ENCODE peak calls at places on chromosomes 1 and 21, in seven cellular contexts. J is CD8-positive, alpha-beta T cell; E is right cardiac atrium; T is HFF-Myc; F is IMR-90; S is Peyer's patch; W is fibroblast of lung. Z is an unnamed sample.

GRCh38 chr1:53582211-53583020 is 123.2 kb downstream of the DMRTB1 start:
- DNase-seq in J (no peak), E (no peak), T (no peak), F (no peak), S (no peak), W (no peak), Z (no peak)

GRCh38 chr1:212700892-212701819 is 1.5 kb upstream of the BATF3 start:
- DNase-seq in J (no peak), E (peak; percentile 77), T (no peak), F (peak; percentile 62), S (peak; percentile 42), W (peak; percentile 66), Z (peak; percentile 15)

GRCh38 chr1:235999259-235999925 is 65.5 kb downstream of the NID1 start:
- DNase-seq in J (peak; percentile 57), E (no peak), T (peak; percentile 90), F (peak; percentile 99), S (no peak), W (peak; percentile 98), Z (peak; percentile 43)

GRCh38 chr21:45093064-45093532 is 18.7 kb downstream of the ADARB1 start:
- DNase-seq in J (no peak), E (peak; percentile 75), T (no peak), F (no peak), S (no peak), W (no peak), Z (no peak)

GRCh38 chr21:35204850-35205564 is 155.9 kb upstream of the RUNX1 start:
- DNase-seq in J (no peak), E (peak; percentile 91), T (peak; percentile 78), F (peak; percentile 98), S (peak; percentile 27), W (peak; percentile 97), Z (no peak)

GRCh38 chr1:50735443-50735842 is 224.6 kb downstream of the FAF1 start:
- DNase-seq in J (no peak), E (no peak), T (no peak), F (peak; percentile 33), S (no peak), W (peak; percentile 18), Z (no peak)

GRCh38 chr1:215637041-215637573 is 70.0 kb downstream of the KCTD3 start:
- DNase-seq in J (no peak), E (peak; percentile 67), T (peak; percentile 5), F (peak; percentile 94), S (no peak), W (peak; percentile 89), Z (no peak)

GRCh38 chr1:228009828-228010775 is 3.3 kb downstream of the WNT3A start:
- DNase-seq in J (no peak), E (peak; percentile 18), T (no peak), F (no peak), S (peak; percentile 14), W (no peak), Z (no peak)

GRCh38 chr21:27681038-27681437 is 714.1 kb upstream of the ADAMTS5 start:
- DNase-seq in J (no peak), E (no peak), T (no peak), F (peak; percentile 46), S (no peak), W (peak; percentile 7), Z (no peak)

GRCh38 chr21:38787461-38788274 is 18.1 kb upstream of the ETS2 start:
- DNase-seq in J (no peak), E (no peak), T (peak; percentile 73), F (peak; percentile 76), S (no peak), W (peak; percentile 89), Z (no peak)

GRCh38 chr1:160800645-160801408 is 4.9 kb downstream of the LY9 start:
- DNase-seq in J (no peak), E (no peak), T (no peak), F (no peak), S (no peak), W (no peak), Z (no peak)

GRCh38 chr1:159247266-159247665 is 42.6 kb downstream of the ACKR1 start:
- DNase-seq in J (no peak), E (no peak), T (no peak), F (no peak), S (no peak), W (no peak), Z (no peak)

DNA sequence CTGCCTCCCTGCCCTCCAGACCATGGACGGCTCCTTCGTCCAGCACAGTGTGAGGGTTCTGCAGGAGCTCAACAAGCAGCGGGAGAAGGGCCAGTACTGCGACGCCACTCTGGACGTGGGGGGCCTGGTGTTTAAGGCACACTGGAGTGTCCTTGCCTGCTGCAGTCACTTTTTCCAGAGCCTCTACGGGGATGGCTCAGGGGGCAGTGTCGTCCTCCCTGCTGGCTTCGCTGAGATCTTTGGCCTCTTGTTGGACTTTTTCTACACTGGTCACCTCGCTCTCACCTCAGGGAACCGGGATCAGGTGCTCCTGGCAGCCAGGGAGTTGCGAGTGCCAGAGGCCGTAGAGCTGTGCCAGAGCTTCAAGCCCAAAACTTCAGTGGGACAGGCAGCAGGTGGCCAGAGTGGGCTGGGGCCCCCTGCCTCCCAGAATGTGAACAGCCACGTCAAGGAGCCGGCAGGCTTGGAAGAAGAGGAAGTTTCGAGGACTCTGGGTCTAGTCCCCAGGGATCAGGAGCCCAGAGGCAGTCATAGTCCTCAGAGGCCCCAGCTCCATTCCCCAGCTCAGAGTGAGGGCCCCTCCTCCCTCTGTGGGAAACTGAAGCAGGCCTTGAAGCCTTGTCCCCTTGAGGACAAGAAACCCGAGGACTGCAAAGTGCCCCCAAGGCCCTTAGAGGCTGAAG is 935 bp downstream of the ZBTB48 start:
- DNase-seq in J (no peak), E (peak; percentile 63), T (no peak), F (no peak), S (no peak), W (no peak), Z (no peak)
- H3K4me3 ChIP-seq in J (peak overlapping the region; percentile 97), E (peak overlapping the region; percentile 80), T (peak overlapping the region; percentile 70), F (peak overlapping the region; percentile 71), S (peak overlapping the region; percentile 97), W (peak overlapping the region; percentile 61), Z (peak overlapping the region; percentile 90)

GRCh38 chr1:1435911-1436633 is 582 bp downstream of the VWA1 start:
- DNase-seq in J (no peak), E (peak; percentile 57), T (no peak), F (no peak), S (no peak), W (no peak), Z (no peak)
- H3K4me3 ChIP-seq in J (no peak overlapping the region), E (peak overlapping the region; percentile 51), T (peak overlapping the region; percentile 20), F (peak overlapping the region; percentile 57), S (peak overlapping the region; percentile 53), W (peak overlapping the region; percentile 23), Z (peak overlapping the region; percentile 87)

DNA sequence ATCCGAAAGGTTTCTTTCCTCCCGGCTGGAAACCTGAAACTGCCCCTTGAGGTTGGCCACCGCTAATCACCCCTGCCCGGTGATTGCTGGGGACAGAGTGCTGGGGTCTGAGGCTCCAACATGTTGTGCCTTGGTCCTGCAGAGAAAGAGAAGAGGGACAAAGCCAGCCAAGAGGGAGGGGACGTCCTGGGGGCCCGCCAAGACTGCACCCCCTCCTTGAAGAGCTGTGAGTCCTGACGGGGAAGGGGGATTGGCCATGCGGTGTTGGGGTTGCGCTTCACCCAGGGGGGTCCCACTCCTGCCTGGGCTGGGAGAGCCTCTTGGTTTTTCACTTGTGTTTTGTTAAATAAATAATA is 19.5 kb downstream of the LDLRAP1 start:
- DNase-seq in J (no peak), E (peak; percentile 42), T (no peak), F (no peak), S (no peak), W (no peak), Z (no peak)
- H3K4me3 ChIP-seq in J (peak overlapping the region; percentile 85), E (no peak overlapping the region), T (no peak overlapping the region), F (no peak overlapping the region), S (peak overlapping the region; percentile 15), W (no peak overlapping the region), Z (no peak overlapping the region)

DNA sequence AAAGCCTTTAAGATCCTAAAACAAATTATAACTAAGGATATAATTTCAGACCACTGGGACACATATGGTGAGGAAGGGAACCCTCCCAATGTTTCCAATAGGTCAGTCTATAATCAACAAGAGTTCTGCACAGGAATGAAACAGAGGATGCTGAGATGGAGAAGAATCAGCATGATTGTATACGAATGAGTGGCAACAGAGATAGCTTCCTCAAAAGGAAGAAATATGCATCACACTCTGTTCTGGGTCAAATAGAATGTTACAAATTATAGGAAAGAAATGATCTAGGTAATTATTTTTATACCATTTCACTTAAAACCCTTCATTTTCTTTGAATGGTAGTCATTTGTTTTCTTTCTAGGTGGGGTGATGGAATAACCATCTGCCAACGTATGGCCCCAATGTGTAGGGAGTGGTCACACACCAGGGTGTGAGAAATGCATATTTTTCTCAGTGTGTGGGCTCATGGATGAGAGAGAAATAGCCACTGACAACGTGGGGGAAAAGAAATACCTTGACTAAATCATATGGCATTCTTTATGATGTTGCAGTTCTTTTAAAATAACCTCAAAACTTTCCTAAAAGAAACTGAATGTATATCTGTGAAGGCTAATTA is 104.5 kb upstream of the IVNS1ABP start:
- DNase-seq in J (no peak), E (no peak), T (no peak), F (no peak), S (no peak), W (no peak), Z (no peak)
- H3K4me3 ChIP-seq in J (no peak overlapping the region), E (no peak overlapping the region), T (no peak overlapping the region), F (no peak overlapping the region), S (no peak overlapping the region), W (no peak overlapping the region), Z (no peak overlapping the region)

GRCh38 chr1:104073463-104073902 is 323.8 kb downstream of the AMY1C start:
- DNase-seq in J (no peak), E (peak; percentile 24), T (no peak), F (no peak), S (no peak), W (no peak), Z (no peak)
- H3K4me3 ChIP-seq in J (no peak overlapping the region), E (no peak overlapping the region), T (no peak overlapping the region), F (no peak overlapping the region), S (no peak overlapping the region), W (no peak overlapping the region), Z (no peak overlapping the region)

GRCh38 chr1:67735806-67736627 is 51.0 kb downstream of the GADD45A start:
- DNase-seq in J (peak; percentile 11), E (peak; percentile 88), T (peak; percentile 87), F (peak; percentile 96), S (peak; percentile 79), W (peak; percentile 97), Z (no peak)
- H3K4me3 ChIP-seq in J (peak overlapping the region; percentile 8), E (no peak overlapping the region), T (peak overlapping the region; percentile 20), F (peak overlapping the region; percentile 0), S (no peak overlapping the region), W (no peak overlapping the region), Z (peak overlapping the region; percentile 23)

DNA sequence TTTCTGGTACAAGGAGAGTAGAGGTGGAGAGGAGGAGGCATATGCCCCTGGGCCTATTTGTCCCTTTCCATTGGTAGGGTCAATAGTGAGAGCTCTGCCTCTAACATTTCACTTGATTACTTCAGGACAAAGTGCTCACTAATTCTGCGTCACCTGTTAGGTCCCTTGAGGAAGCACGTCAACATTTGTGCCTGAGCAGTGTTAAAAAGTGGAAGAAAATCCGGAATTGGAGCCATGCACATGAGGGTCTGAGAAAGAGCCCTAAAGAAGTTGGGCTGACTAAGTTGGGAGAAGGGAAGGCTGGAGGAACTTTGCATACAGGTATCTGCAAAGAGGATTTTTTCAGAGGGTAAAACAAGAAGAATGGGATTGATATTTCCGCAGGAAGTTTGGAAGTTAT is 1.9 kb downstream of the SLC25A44 start:
- DNase-seq in J (no peak), E (no peak), T (no peak), F (no peak), S (no peak), W (no peak), Z (no peak)
- H3K4me3 ChIP-seq in J (no peak overlapping the region), E (no peak overlapping the region), T (no peak overlapping the region), F (no peak overlapping the region), S (no peak overlapping the region), W (no peak overlapping the region), Z (no peak overlapping the region)

Z was measured in Panc1.